ENCODE peak calls at places on chromosomes 5 and 9, in nine cellular contexts. Q, L, I, G, Y, R, A, F and H are unnamed samples.

GRCh38 chr9:124831642-124832364 is 21.5 kb upstream of the WDR38 start:
- DNase-seq in Q (no peak), L (no peak), I (peak), G (no peak), Y (no peak), R (no peak), A (peak), F (no peak), H (no peak)

GRCh38 chr5:57717555-57717954 is 234.9 kb upstream of the ACTBL2 start:
- DNase-seq in Q (no peak), L (no peak), I (no peak), G (no peak), Y (no peak), R (no peak), A (no peak), F (no peak), H (no peak)

GRCh38 chr5:16690243-16690839 is 73.5 kb upstream of the RETREG1 start:
- DNase-seq in Q (peak), L (peak), I (no peak), G (peak), Y (peak), R (peak), A (no peak), F (no peak), H (peak)

GRCh38 chr9:27393054-27393846 is 96.3 kb upstream of the EQTN start:
- DNase-seq in Q (no peak), L (no peak), I (no peak), G (no peak), Y (no peak), R (peak), A (no peak), F (no peak), H (no peak)

GRCh38 chr5:57316798-57317327 is 143.0 kb downstream of the GPBP1 start:
- DNase-seq in Q (no peak), L (no peak), I (no peak), G (no peak), Y (peak), R (peak), A (peak), F (no peak), H (no peak)

GRCh38 chr5:33641722-33642505 is 201.1 kb downstream of the TARS1 start:
- DNase-seq in Q (no peak), L (no peak), I (no peak), G (peak), Y (no peak), R (peak), A (no peak), F (no peak), H (no peak)

GRCh38 chr5:123157797-123158528 is 68.9 kb downstream of the PRDM6 start:
- DNase-seq in Q (no peak), L (peak), I (no peak), G (no peak), Y (peak), R (peak), A (no peak), F (no peak), H (no peak)

GRCh38 chr5:136084698-136085097 is 47.9 kb upstream of the SMAD5 start:
- DNase-seq in Q (no peak), L (no peak), I (no peak), G (peak), Y (no peak), R (peak), A (no peak), F (no peak), H (no peak)

GRCh38 chr5:79507251-79508205 is 6.4 kb downstream of the HOMER1 start:
- DNase-seq in Q (no peak), L (no peak), I (no peak), G (no peak), Y (no peak), R (no peak), A (no peak), F (no peak), H (peak)

GRCh38 chr5:146048994-146049703 is 56.2 kb downstream of the PLAC8L1 start:
- DNase-seq in Q (peak), L (peak), I (no peak), G (peak), Y (peak), R (peak), A (peak), F (no peak), H (peak)

GRCh38 chr5:12623408-12623807 is 719.2 kb upstream of the CTNND2 start:
- DNase-seq in Q (no peak), L (no peak), I (no peak), G (no peak), Y (no peak), R (no peak), A (no peak), F (no peak), H (peak)

GRCh38 chr5:76807296-76807695 is 11.5 kb upstream of the F2RL1 start:
- DNase-seq in Q (no peak), L (no peak), I (no peak), G (peak), Y (peak), R (peak), A (no peak), F (no peak), H (peak)

GRCh38 chr5:2877520-2877919 is 126.0 kb upstream of the IRX2 start:
- DNase-seq in Q (no peak), L (no peak), I (no peak), G (no peak), Y (no peak), R (no peak), A (no peak), F (peak), H (no peak)

GRCh38 chr5:34499001-34499734 is 157.0 kb upstream of the RAI14 start:
- DNase-seq in Q (no peak), L (no peak), I (no peak), G (no peak), Y (peak), R (peak), A (no peak), F (no peak), H (no peak)

GRCh38 chr9:73523391-73523790 is 371.7 kb downstream of the ANXA1 start:
- DNase-seq in Q (no peak), L (no peak), I (no peak), G (no peak), Y (no peak), R (no peak), A (no peak), F (no peak), H (no peak)

GRCh38 chr5:29950416-29951145 is 1242.9 kb upstream of the CDH6 start:
- DNase-seq in Q (no peak), L (no peak), I (no peak), G (no peak), Y (no peak), R (no peak), A (no peak), F (no peak), H (no peak)

GRCh38 chr9:78245401-78245800 is 9.5 kb downstream of the CEP78 start:
- DNase-seq in Q (no peak), L (no peak), I (no peak), G (no peak), Y (no peak), R (no peak), A (no peak), F (no peak), H (no peak)

GRCh38 chr9:17757816-17758215 is 178.9 kb downstream of the SH3GL2 start:
- DNase-seq in Q (no peak), L (no peak), I (no peak), G (no peak), Y (peak), R (no peak), A (no peak), F (no peak), H (no peak)

GRCh38 chr9:120014751-120015235 is 565.2 kb downstream of the CDK5RAP2 start:
- DNase-seq in Q (no peak), L (no peak), I (no peak), G (no peak), Y (no peak), R (no peak), A (no peak), F (no peak), H (no peak)

GRCh38 chr5:80711938-80712337 is 57.2 kb upstream of the DHFR start:
- DNase-seq in Q (peak), L (peak), I (no peak), G (no peak), Y (peak), R (peak), A (no peak), F (no peak), H (peak)

GRCh38 chr5:149403923-149404745 is 25.0 kb upstream of the IL17B start:
- DNase-seq in Q (no peak), L (no peak), I (peak), G (no peak), Y (peak), R (no peak), A (no peak), F (no peak), H (no peak)

GRCh38 chr9:120065151-120065550 is 514.8 kb downstream of the CDK5RAP2 start:
- DNase-seq in Q (no peak), L (no peak), I (no peak), G (no peak), Y (no peak), R (no peak), A (no peak), F (no peak), H (no peak)

GRCh38 chr5:140996055-140996454 is 29.8 kb downstream of the PCDHAC2 start:
- DNase-seq in Q (no peak), L (no peak), I (no peak), G (peak), Y (no peak), R (peak), A (no peak), F (no peak), H (no peak)

GRCh38 chr5:17167171-17167891 is 50.1 kb upstream of the BASP1 start:
- DNase-seq in Q (no peak), L (no peak), I (no peak), G (peak), Y (no peak), R (no peak), A (no peak), F (no peak), H (peak)

GRCh38 chr9:115158666-115159481 is 40.9 kb upstream of the TNC start:
- DNase-seq in Q (peak), L (no peak), I (no peak), G (no peak), Y (peak), R (peak), A (no peak), F (no peak), H (no peak)
- H3K4me3 ChIP-seq in Q (no peak), L (no peak), I (no peak), G (no peak), Y (no peak), R (no peak), A (no peak), F (no peak), H (no peak)

GRCh38 chr9:96686638-96687335 is 31.7 kb upstream of the PRXL2C start:
- DNase-seq in Q (peak), L (no peak), I (peak), G (peak), Y (peak), R (peak), A (peak), F (peak), H (peak)
- H3K4me3 ChIP-seq in Q (peak), L (no peak), I (peak), G (peak), Y (peak), R (peak), A (no peak), F (peak), H (peak)

GRCh38 chr5:893711-894110 is 1.0 kb downstream of the TRIP13 start:
- DNase-seq in Q (no peak), L (no peak), I (no peak), G (no peak), Y (no peak), R (no peak), A (no peak), F (no peak), H (no peak)
- H3K4me3 ChIP-seq in Q (peak), L (peak), I (no peak), G (no peak), Y (peak), R (peak), A (no peak), F (no peak), H (peak)

GRCh38 chr5:143599474-143599873 is 196.0 kb upstream of the NR3C1 start:
- DNase-seq in Q (no peak), L (no peak), I (no peak), G (no peak), Y (no peak), R (no peak), A (no peak), F (no peak), H (no peak)
- H3K4me3 ChIP-seq in Q (no peak), L (no peak), I (no peak), G (no peak), Y (no peak), R (no peak), A (no peak), F (no peak), H (no peak)

DNA sequence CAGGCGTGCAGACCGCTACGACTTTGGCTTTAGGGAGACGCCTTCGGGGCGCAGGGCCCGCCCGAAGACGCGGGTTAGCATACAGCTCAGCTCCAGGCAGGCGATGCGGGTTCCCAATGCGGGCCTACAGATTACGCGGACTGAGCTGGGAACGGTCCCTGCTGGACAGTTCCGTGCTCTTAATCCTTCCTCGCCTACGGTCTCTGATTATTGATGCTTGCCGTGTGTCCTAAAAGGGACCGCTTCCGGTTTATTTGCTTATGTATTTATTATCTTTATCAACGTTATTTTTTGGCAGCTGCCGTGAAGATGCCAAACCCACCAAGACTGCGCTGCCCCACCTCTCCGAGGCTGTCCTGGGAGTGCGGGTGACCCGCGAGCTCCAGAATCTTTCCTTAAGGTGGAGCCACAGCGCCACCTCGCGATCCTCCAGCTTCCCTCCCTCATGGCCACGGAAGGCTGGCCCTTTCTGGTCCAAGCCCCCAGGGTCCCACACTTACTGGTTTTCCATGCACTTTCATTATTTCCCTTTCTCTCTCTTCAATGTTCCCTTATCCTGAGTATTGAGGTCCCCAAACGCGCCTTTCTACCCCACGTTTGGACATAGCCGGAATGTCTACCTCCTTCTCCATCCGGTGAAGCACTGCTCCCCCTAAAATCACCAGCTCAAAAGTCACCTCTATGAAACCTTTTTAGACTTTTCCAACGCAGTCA is 7.0 kb upstream of the EBF1 start:
- DNase-seq in Q (peak), L (peak), I (peak), G (peak), Y (peak), R (peak), A (peak), F (peak), H (peak)
- H3K4me3 ChIP-seq in Q (peak), L (no peak), I (peak), G (no peak), Y (no peak), R (peak), A (no peak), F (peak), H (peak)

GRCh38 chr5:176362098-176362442 is 506 bp upstream of the KIAA1191 start:
- DNase-seq in Q (no peak), L (no peak), I (no peak), G (no peak), Y (no peak), R (no peak), A (no peak), F (no peak), H (peak)

GRCh38 chr5:176356179-176356566 is 5.4 kb downstream of the KIAA1191 start:
- DNase-seq in Q (no peak), L (no peak), I (no peak), G (no peak), Y (no peak), R (no peak), A (no peak), F (no peak), H (no peak)

GRCh38 chr5:176361437-176362097 is at the start of gene KIAA1191:
- DNase-seq in Q (peak), L (peak), I (peak), G (peak), Y (peak), R (peak), A (peak), F (peak), H (peak)

GRCh38 chr5:176360894-176361436 is 599 bp downstream of the KIAA1191 start:
- DNase-seq in Q (no peak), L (no peak), I (no peak), G (peak), Y (peak), R (peak), A (peak), F (no peak), H (no peak)

GRCh38 chr5:176359658-176360057 is 1.9 kb downstream of the KIAA1191 start:
- DNase-seq in Q (no peak), L (no peak), I (no peak), G (no peak), Y (peak), R (no peak), A (no peak), F (no peak), H (no peak)
- H3K4me3 ChIP-seq in Q (peak), L (no peak), I (no peak), G (no peak), Y (no peak), R (no peak), A (no peak), F (no peak), H (no peak)

GRCh38 chr5:51388488-51389325 is 5.5 kb downstream of the ISL1 start:
- DNase-seq in Q (no peak), L (no peak), I (no peak), G (no peak), Y (no peak), R (no peak), A (no peak), F (no peak), H (no peak)
- H3K4me3 ChIP-seq in Q (peak), L (no peak), I (no peak), G (no peak), Y (peak), R (no peak), A (no peak), F (no peak), H (peak)

DNA sequence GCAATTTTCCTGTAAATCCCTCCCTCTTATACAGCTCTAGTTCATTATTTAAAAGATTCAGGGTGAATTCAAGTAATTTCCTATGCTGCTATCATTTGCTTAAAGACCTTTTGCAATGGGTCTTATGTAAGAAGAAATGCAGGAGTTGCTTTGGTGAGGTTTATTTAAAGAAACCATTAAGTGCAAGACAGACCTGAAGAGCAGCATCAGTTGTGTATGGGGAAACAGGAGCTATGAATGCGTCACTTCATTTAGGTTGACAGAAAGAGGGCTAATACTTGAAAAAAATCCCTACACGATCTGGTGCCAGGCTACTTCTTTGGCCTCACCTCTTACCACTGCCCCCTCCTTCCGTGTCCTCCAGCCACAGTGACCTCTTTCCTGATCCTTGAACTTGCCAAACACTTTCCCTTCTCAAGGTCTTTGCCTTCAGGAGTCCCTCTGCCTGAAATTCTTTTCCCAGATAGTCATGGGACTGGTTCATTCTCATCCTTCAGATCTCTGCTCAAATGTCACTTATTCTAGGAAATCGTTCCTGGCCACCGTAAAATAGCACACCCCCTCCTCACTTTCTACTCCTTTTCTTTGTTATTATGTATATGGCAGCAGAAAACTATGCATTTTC is 1.4 kb upstream of the JAK2 start:
- DNase-seq in Q (no peak), L (no peak), I (no peak), G (no peak), Y (peak), R (no peak), A (peak), F (no peak), H (no peak)
- H3K4me3 ChIP-seq in Q (peak), L (peak), I (peak), G (no peak), Y (peak), R (peak), A (no peak), F (peak), H (peak)